ENCODE peak calls at places on chromosomes 7 and 10, in six cellular contexts. M is HepG2, J is GM12878, A is GM12891, W is H1, Z is K562. N is an unnamed sample.

GRCh38 chr10:78316451-78316931 is 282.8 kb downstream of the RPS24 start:
- DNase-seq in J (no peak), A (no peak), W (peak; percentile 31), Z (no peak), M (no peak), N (no peak)

GRCh38 chr10:35012781-35013180 is 77.4 kb downstream of the CUL2 start:
- DNase-seq in Z (no peak), W (no peak), M (no peak), J (no peak), A (no peak), N (no peak)

GRCh38 chr10:60358282-60358681 is 31.4 kb downstream of the ANK3 start:
- DNase-seq in Z (no peak), W (no peak), A (peak; percentile 7), J (peak; percentile 55), M (no peak), N (peak; percentile 5)

GRCh38 chr10:4581929-4582328 is 244.1 kb upstream of the AKR1E2 start:
- DNase-seq in W (no peak), A (no peak), J (no peak), M (no peak), Z (no peak), N (no peak)

GRCh38 chr10:96513686-96514551 is at the start of gene TLL2:
- DNase-seq in J (no peak), A (peak; percentile 78), Z (peak; percentile 69), M (peak; percentile 75), W (peak; percentile 92), N (peak; percentile 77)

GRCh38 chr7:141598408-141598807 is 47.2 kb downstream of the AGK start:
- DNase-seq in J (no peak), W (no peak), M (no peak), Z (no peak), A (no peak), N (no peak)

GRCh38 chr7:80826520-80827237 is 92.2 kb downstream of the SEMA3C start:
- DNase-seq in Z (no peak), J (no peak), A (no peak), M (no peak), W (no peak), N (no peak)

GRCh38 chr7:81882086-81882485 is 112.2 kb upstream of the HGF start:
- DNase-seq in M (no peak), A (no peak), Z (no peak), J (no peak), W (no peak), N (no peak)

GRCh38 chr7:116166167-116166566 is 44.2 kb upstream of the TES start:
- DNase-seq in Z (no peak), W (no peak), M (no peak), J (no peak), A (no peak), N (no peak)

GRCh38 chr10:113019096-113019495 is 69.0 kb downstream of the TCF7L2 start:
- DNase-seq in A (no peak), M (no peak), Z (no peak), J (no peak), W (no peak), N (no peak)

GRCh38 chr7:114923403-114923713 is 1.5 kb downstream of the MDFIC start:
- DNase-seq in W (no peak), A (no peak), J (no peak), Z (no peak), M (no peak), N (no peak)

GRCh38 chr7:113256883-113257531 is 138.7 kb upstream of the SMIM30 start:
- DNase-seq in J (no peak), Z (no peak), M (no peak), A (no peak), W (no peak), N (no peak)

GRCh38 chr7:50069613-50070012 is 23.4 kb downstream of the ZPBP start:
- DNase-seq in W (no peak), J (peak; percentile 21), A (no peak), M (peak; percentile 12), Z (peak; percentile 2), N (no peak)

GRCh38 chr10:102450374-102451104 is 804 bp downstream of the C10orf95 start:
- DNase-seq in W (peak; percentile 84), A (peak; percentile 90), Z (peak; percentile 86), M (peak; percentile 75), J (peak; percentile 56), N (peak; percentile 92)
- TF ChIP-seq POLR2A in W (no peak), A (peak; percentile 51), Z (no peak), M (peak; percentile 64), J (peak; percentile 79), N (peak; percentile 85)

GRCh38 chr10:99906470-99906869 is 103.3 kb downstream of the DNMBP start:
- DNase-seq in W (no peak), M (no peak), Z (peak; percentile 47), A (no peak), J (no peak), N (no peak)
- TF ChIP-seq POLR2AphosphoS5 in W (no peak), M (no peak), Z (no peak), A (no peak), J (no peak), N (no peak)

DNA sequence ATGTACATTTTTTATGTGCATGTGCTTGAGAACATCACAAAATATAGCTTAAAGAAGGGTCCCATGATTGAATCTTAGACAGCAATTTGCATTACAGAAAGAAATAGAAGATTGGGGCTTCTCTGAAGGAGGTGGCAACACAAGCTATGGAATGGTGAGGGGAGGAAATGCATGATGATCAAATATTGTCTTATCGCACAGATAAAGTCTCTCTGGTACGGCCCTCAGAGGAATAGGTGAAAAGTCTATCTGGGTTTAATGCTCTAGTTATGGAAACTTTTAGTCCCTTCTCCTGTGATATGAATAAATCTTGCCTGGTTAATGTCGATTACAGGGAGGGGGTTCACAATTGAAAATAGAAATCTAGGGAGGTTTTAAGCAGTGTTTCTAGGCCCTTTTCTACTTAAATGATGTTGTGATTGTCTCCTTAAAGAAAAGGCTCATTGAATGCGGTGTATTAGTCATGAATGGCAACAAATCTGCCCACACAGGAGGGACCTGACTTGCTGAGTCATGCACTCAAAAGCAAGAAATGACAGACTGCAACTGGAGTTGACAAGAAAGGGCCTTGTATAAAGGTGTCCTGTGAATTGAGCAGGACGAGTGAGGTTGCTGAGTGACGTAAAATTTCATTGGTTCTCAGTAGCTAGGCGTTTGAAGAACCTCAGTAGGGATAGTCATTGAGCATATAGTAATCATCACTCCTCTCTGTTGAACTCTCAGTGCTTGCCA is 133.4 kb upstream of the CSTF2T start:
- DNase-seq in J (peak; percentile 8), W (no peak), Z (peak; percentile 2), M (peak; percentile 44), A (no peak), N (no peak)
- TF ChIP-seq TAF1 in J (no peak), W (no peak), Z (no peak), M (no peak), A (no peak), N (no peak)

DNA sequence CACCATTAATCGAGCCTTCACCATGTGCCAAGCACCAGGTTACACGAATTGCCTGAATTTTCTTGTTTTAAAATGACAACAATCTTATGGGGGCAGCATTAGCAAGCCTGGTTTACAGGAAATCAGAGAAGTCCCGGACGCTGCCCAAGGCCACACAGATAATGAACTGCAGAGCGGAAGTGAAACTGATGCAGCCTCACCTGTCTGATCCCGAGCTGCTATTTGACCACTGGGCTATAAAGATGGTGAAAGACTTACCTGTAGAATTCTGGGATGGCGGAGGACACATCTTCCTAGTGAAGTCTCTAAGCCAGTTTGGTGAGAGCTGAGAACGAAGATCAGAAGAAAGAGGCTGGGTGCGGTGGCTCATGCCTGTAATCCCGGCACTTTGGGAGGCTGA is 21.7 kb upstream of the GALNTL5 start:
- DNase-seq in M (no peak), W (no peak), Z (no peak), A (no peak), J (no peak), N (no peak)
- TF ChIP-seq POLR2A in M (no peak), W (no peak), Z (no peak), A (no peak), J (no peak), N (no peak)

GRCh38 chr7:610531-611280 is 91.1 kb upstream of the PDGFA start:
- DNase-seq in Z (peak; percentile 94), M (no peak), J (no peak), A (no peak), W (no peak), N (no peak)
- TF ChIP-seq POLR2AphosphoS5 in Z (peak; percentile 75), M (no peak), J (no peak), A (no peak), W (no peak), N (no peak)

GRCh38 chr7:38539477-38540081 is 91.6 kb downstream of the AMPH start:
- DNase-seq in Z (no peak), J (no peak), M (no peak), A (no peak), W (no peak), N (no peak)

DNA sequence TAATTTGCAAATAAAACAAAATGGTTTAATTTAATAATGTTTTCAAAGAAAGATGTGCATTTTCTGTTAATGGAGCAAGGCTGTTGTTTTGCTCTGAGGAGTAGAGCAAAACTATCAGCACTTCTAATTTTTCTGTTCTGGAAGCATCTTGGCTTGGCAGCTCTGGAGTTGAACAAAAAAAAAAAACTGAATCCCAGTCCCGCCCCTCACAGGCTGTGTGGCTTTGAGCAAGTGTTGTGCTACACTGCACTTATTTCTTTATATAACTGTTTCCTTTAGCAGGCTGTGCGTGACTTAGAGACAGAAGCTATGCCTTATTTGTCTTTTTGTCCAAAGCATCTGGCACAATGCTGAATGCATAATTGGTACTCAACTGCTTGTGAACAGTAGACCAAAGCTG is 96.2 kb downstream of the AMPH start:
- DNase-seq in W (no peak), M (no peak), A (no peak), Z (no peak), J (no peak), N (no peak)
- TF ChIP-seq TAF1 in W (no peak), M (no peak), A (no peak), Z (no peak), J (no peak), N (no peak)

N was measured in GM12892.